ENCODE peak calls at places on chromosomes 7 and 10, in six cellular contexts. Y, P, J, I, X and E are unnamed samples.

GRCh38 chr10:103612462-103613365 is 119.2 kb downstream of the NEURL1 start:
- DNase-seq in X (no peak), Y (no peak), J (peak; percentile 70), I (no peak), P (peak; percentile 36), E (peak; percentile 55)

GRCh38 chr10:28768227-28768626 is 90.9 kb downstream of the BAMBI start:
- DNase-seq in Y (no peak), X (no peak), P (no peak), I (no peak), J (peak; percentile 27), E (no peak)

GRCh38 chr10:59175538-59176240 is 754 bp upstream of the PHYHIPL start:
- DNase-seq in J (no peak), X (peak; percentile 10), P (no peak), I (no peak), Y (peak; percentile 62), E (no peak)

GRCh38 chr7:28163955-28164354 is 16.6 kb downstream of the JAZF1 start:
- DNase-seq in Y (no peak), J (peak; percentile 36), P (no peak), X (no peak), I (no peak), E (peak; percentile 88)

GRCh38 chr10:14648042-14648765 is 126.5 kb downstream of the FAM107B start:
- DNase-seq in J (peak; percentile 85), Y (peak; percentile 14), P (peak; percentile 36), I (peak; percentile 66), X (peak; percentile 14), E (peak; percentile 3)

GRCh38 chr7:9192969-9193368 is 759.6 kb downstream of the NXPH1 start:
- DNase-seq in J (no peak), Y (no peak), P (peak; percentile 47), I (no peak), X (no peak), E (no peak)

GRCh38 chr7:17212188-17212587 is 86.3 kb upstream of the AHR start:
- DNase-seq in X (no peak), Y (no peak), I (no peak), P (no peak), J (no peak), E (no peak)

GRCh38 chr7:105854516-105854915 is 21.9 kb downstream of the ATXN7L1 start:
- DNase-seq in Y (no peak), J (no peak), X (no peak), P (no peak), I (no peak), E (no peak)

GRCh38 chr7:91020611-91021385 is 243.4 kb upstream of the FZD1 start:
- DNase-seq in J (no peak), P (no peak), X (no peak), I (no peak), Y (no peak), E (no peak)

GRCh38 chr7:131159961-131160361 is 167.7 kb upstream of the MKLN1 start:
- DNase-seq in P (peak; percentile 61), Y (no peak), I (no peak), J (peak; percentile 74), X (no peak), E (peak; percentile 27)